ENCODE peak calls at places on chromosomes 5 and 9, in four cellular contexts. D, Q, K and P are unnamed samples.

GRCh38 chr5:125870271-125870670 is 552.9 kb upstream of the GRAMD2B start:
- DNase-seq in D (no peak), Q (no peak), K (no peak), P (no peak)

GRCh38 chr9:79254900-79255651 is 316.7 kb upstream of the TLE4 start:
- DNase-seq in D (no peak), Q (no peak), K (no peak), P (no peak)

GRCh38 chr9:108609227-108609894 is 246.4 kb downstream of the ACTL7B start:
- DNase-seq in D (no peak), Q (no peak), K (no peak), P (no peak)

GRCh38 chr9:89453452-89453851 is 44.5 kb downstream of the SEMA4D start:
- DNase-seq in D (no peak), Q (no peak), K (no peak), P (no peak)

GRCh38 chr9:126533911-126534300 is 79.8 kb upstream of the LMX1B start:
- DNase-seq in D (no peak), Q (no peak), K (no peak), P (no peak)

GRCh38 chr5:96687812-96688453 is 25.8 kb downstream of the CAST start:
- DNase-seq in D (no peak), Q (peak; percentile 79), K (no peak), P (no peak)

GRCh38 chr5:32390819-32391591 is 53.5 kb downstream of the ZFR start:
- DNase-seq in D (no peak), Q (no peak), K (no peak), P (no peak)

GRCh38 chr9:106621299-106621920 is 241.6 kb upstream of the ZNF462 start:
- DNase-seq in D (no peak), Q (no peak), K (no peak), P (no peak)

GRCh38 chr5:90055831-90056328 is 353.7 kb downstream of the CETN3 start:
- DNase-seq in D (no peak), Q (no peak), K (no peak), P (no peak)

GRCh38 chr9:112443200-112443599 is 43.4 kb upstream of the KIAA1958 start:
- DNase-seq in D (no peak), Q (no peak), K (no peak), P (no peak)

GRCh38 chr5:150153957-150154617 is 1.6 kb downstream of the PDGFRB start:
- DNase-seq in D (no peak), Q (no peak), K (no peak), P (no peak)

GRCh38 chr5:150155258-150156032 is at the start of gene PDGFRB:
- DNase-seq in D (peak; percentile 95), Q (no peak), K (peak; percentile 96), P (no peak)

GRCh38 chr5:150152636-150153462 is 2.8 kb downstream of the PDGFRB start:
- DNase-seq in D (no peak), Q (no peak), K (no peak), P (no peak)

GRCh38 chr5:150154618-150155134 is 969 bp downstream of the PDGFRB start:
- DNase-seq in D (no peak), Q (no peak), K (no peak), P (no peak)

GRCh38 chr5:150153483-150153882 is 2.2 kb downstream of the PDGFRB start:
- DNase-seq in D (no peak), Q (no peak), K (no peak), P (no peak)
- H3K4me3 ChIP-seq in D (peak overlapping the region; percentile 48), Q (no peak overlapping the region), K (peak overlapping the region; percentile 59), P (no peak overlapping the region)

GRCh38 chr5:14174235-14174636 is 31.1 kb downstream of the TRIO start:
- DNase-seq in D (no peak), Q (no peak), K (no peak), P (no peak)
- H3K4me3 ChIP-seq in D (no peak overlapping the region), Q (no peak overlapping the region), K (no peak overlapping the region), P (peak overlapping the region; percentile 17)

GRCh38 chr9:1647776-1648175 is 367.4 kb upstream of the SMARCA2 start:
- DNase-seq in D (no peak), Q (no peak), K (no peak), P (no peak)
- H3K4me3 ChIP-seq in D (no peak overlapping the region), Q (no peak overlapping the region), K (no peak overlapping the region), P (no peak overlapping the region)

GRCh38 chr5:124161286-124161685 is 585.2 kb downstream of the ZNF608 start:
- DNase-seq in D (no peak), Q (no peak), K (no peak), P (no peak)

GRCh38 chr5:124156408-124157027 is 589.9 kb downstream of the ZNF608 start:
- DNase-seq in D (no peak), Q (no peak), K (no peak), P (no peak)

GRCh38 chr5:124154714-124155113 is 591.7 kb downstream of the ZNF608 start:
- DNase-seq in D (no peak), Q (no peak), K (no peak), P (no peak)

GRCh38 chr5:124160265-124160664 is 586.2 kb downstream of the ZNF608 start:
- DNase-seq in D (no peak), Q (no peak), K (no peak), P (no peak)

GRCh38 chr5:124157320-124157719 is 589.1 kb downstream of the ZNF608 start:
- DNase-seq in D (no peak), Q (no peak), K (no peak), P (peak; percentile 29)
- H3K4me3 ChIP-seq in D (no peak overlapping the region), Q (peak overlapping the region; percentile 19), K (no peak overlapping the region), P (peak overlapping the region; percentile 19)

DNA sequence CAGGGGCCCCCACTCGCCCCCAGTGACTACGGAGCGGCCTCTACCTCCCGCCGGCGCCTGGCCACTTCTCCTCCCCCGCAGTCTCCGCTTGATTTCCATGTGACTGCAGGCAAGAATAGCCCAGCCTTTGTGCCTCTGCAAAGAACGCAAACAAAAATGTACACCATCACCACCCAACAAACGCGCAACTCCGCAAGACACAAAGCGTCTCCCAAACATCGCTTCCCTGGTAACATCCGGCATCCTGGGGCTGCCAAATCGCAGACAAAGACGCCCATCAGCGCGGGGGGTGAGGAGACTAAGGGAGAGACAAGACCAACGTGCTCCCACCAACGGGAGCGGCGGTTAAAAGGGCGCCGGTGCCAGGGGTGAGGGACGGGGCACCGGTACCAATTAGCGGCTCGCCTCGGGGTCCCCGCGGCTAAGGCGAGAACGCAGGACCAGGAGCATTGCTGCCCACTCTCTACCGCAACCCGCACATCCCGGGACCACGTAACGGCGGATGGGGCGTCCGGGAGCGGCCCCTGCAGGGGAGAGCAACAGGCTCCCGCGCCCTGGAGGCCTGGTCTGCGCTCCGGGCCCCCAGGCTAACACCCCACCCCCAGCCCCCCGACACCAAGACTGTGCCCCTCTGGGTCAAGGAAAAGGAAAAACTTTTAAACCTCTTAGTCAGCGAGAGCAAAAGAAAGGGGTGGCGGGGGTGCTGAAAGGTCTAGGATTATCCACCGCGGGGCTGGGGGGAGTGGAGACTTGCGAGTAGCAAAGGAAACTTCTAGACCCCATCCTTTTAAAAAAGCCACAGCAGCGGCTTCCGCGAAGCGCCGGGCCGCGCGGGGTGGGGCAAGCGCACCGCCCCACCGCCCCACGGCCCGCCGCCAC is 885 bp downstream of the MPDZ start:
- DNase-seq in D (peak; percentile 77), Q (peak; percentile 53), K (peak; percentile 80), P (no peak)
- H3K4me3 ChIP-seq in D (peak overlapping the region; percentile 78), Q (peak overlapping the region; percentile 77), K (peak overlapping the region; percentile 67), P (no peak overlapping the region)

GRCh38 chr5:33793836-33794549 is 97.8 kb downstream of the ADAMTS12 start:
- DNase-seq in D (no peak), Q (no peak), K (no peak), P (no peak)
- H3K4me3 ChIP-seq in D (peak overlapping the region; percentile 25), Q (no peak overlapping the region), K (no peak overlapping the region), P (no peak overlapping the region)

GRCh38 chr9:21687351-21687750 is 115.1 kb upstream of the MTAP start:
- DNase-seq in D (no peak), Q (no peak), K (no peak), P (no peak)
- H3K4me3 ChIP-seq in D (no peak overlapping the region), Q (no peak overlapping the region), K (no peak overlapping the region), P (no peak overlapping the region)